ENCODE peak calls at places on chromosomes 4 and X, in ten cellular contexts. P is A673; S is WERI-Rb-1; J is EH; B is nucleus accumbens; Y is fibroblast of the aortic adventitia; L is astrocyte of the spinal cord; I is fibroblast of lung; U is stimulated activated naive CD8-positive, alpha-beta T cell treated with anti-CD3 and anti-CD28 coated beads, Interleukin-15, Interleukin-2, amounts not matched to agents 100 U/mL and 50 U/mL, for 24 hours; X is kidney epithelial cell. E is an unnamed sample.

GRCh38 chrX:16148896-16149295 is 18.4 kb upstream of the MAGEB17 start:
- DNase-seq in P (no peak), S (no peak), J (no peak), B (no peak), Y (no peak), L (no peak), I (no peak), U (no peak), X (peak), E (no peak)

GRCh38 chr4:147830987-147831386 is 99.1 kb downstream of the ARHGAP10 start:
- DNase-seq in P (no peak), S (peak), J (peak), B (no peak), Y (peak), L (peak), I (peak), U (no peak), X (peak), E (no peak)

GRCh38 chr4:40264995-40265909 is 68.4 kb downstream of the RHOH start:
- DNase-seq in P (peak), S (no peak), J (no peak), B (no peak), Y (peak), L (peak), I (peak), U (peak), X (no peak), E (no peak)

GRCh38 chr4:122875949-122876348 is 46.4 kb downstream of the NUDT6 start:
- DNase-seq in P (no peak), S (no peak), J (no peak), B (no peak), Y (no peak), L (no peak), I (no peak), U (no peak), X (no peak), E (no peak)

GRCh38 chrX:124829930-124830329 is 483.6 kb downstream of the SH2D1A start:
- DNase-seq in P (no peak), S (no peak), J (no peak), B (no peak), Y (no peak), L (no peak), I (no peak), U (peak), X (no peak), E (no peak)

GRCh38 chrX:8988456-8988855 is 45.5 kb downstream of the FAM9B start:
- DNase-seq in P (no peak), S (peak), J (peak), B (no peak), Y (peak), L (peak), I (peak), U (peak), X (no peak), E (no peak)

GRCh38 chrX:30800901-30801300 is 88.2 kb downstream of the TAB3 start:
- DNase-seq in P (no peak), S (no peak), J (no peak), B (no peak), Y (no peak), L (no peak), I (no peak), U (no peak), X (no peak), E (no peak)

GRCh38 chrX:94178145-94178790 is 504.3 kb downstream of the FAM133A start:
- DNase-seq in P (peak), S (no peak), J (peak), B (no peak), Y (no peak), L (peak), I (no peak), U (no peak), X (peak), E (no peak)

GRCh38 chr4:52037730-52038108 is 380 bp downstream of the SGCB start:
- DNase-seq in P (peak), S (peak), J (peak), B (peak), Y (peak), L (peak), I (peak), U (no peak), X (no peak), E (no peak)

GRCh38 chrX:119696251-119696890 is 3.4 kb upstream of the SEPTIN6 start:
- DNase-seq in P (no peak), S (no peak), J (no peak), B (no peak), Y (no peak), L (no peak), I (no peak), U (no peak), X (no peak), E (no peak)

GRCh38 chr4:53721276-53721675 is 130.0 kb upstream of the LNX1 start:
- DNase-seq in P (no peak), S (no peak), J (peak), B (no peak), Y (no peak), L (no peak), I (no peak), U (no peak), X (no peak), E (no peak)

GRCh38 chr4:84799318-84799717 is 167.2 kb downstream of the WDFY3 start:
- DNase-seq in P (peak), S (no peak), J (no peak), B (no peak), Y (no peak), L (no peak), I (no peak), U (no peak), X (no peak), E (peak)

GRCh38 chr4:16289872-16290554 is 63.7 kb upstream of the TAPT1 start:
- DNase-seq in P (peak), S (no peak), J (peak), B (no peak), Y (peak), L (peak), I (peak), U (no peak), X (no peak), E (peak)

GRCh38 chr4:38131371-38132139 is 171.4 kb downstream of the PTTG2 start:
- DNase-seq in P (no peak), S (peak), J (no peak), B (no peak), Y (peak), L (peak), I (no peak), U (peak), X (no peak), E (no peak)

GRCh38 chrX:44431206-44431605 is 87.7 kb upstream of the EFHC2 start:
- DNase-seq in P (peak), S (no peak), J (no peak), B (no peak), Y (no peak), L (peak), I (peak), U (no peak), X (peak), E (no peak)

GRCh38 chr4:106690487-106690886 is 321.9 kb upstream of the GIMD1 start:
- DNase-seq in P (peak), S (no peak), J (peak), B (no peak), Y (peak), L (peak), I (peak), U (no peak), X (peak), E (no peak)

GRCh38 chr4:71609159-71609558 is 174.7 kb downstream of the GC start:
- DNase-seq in P (no peak), S (no peak), J (peak), B (no peak), Y (no peak), L (no peak), I (no peak), U (no peak), X (no peak), E (no peak)

GRCh38 chr4:159766241-159766640 is 663.4 kb downstream of the RAPGEF2 start:
- DNase-seq in P (peak), S (no peak), J (peak), B (no peak), Y (no peak), L (no peak), I (no peak), U (no peak), X (no peak), E (no peak)

GRCh38 chr4:6534618-6535328 is 40.2 kb upstream of the MAN2B2 start:
- DNase-seq in P (no peak), S (no peak), J (no peak), B (no peak), Y (no peak), L (no peak), I (no peak), U (no peak), X (no peak), E (no peak)

GRCh38 chr4:134529629-134530028 is 328.0 kb upstream of the PABPC4L start:
- DNase-seq in P (no peak), S (no peak), J (no peak), B (no peak), Y (no peak), L (no peak), I (no peak), U (no peak), X (no peak), E (no peak)

GRCh38 chr4:40949701-40950100 is 199.9 kb downstream of the NSUN7 start:
- DNase-seq in P (no peak), S (no peak), J (no peak), B (no peak), Y (no peak), L (no peak), I (peak), U (no peak), X (no peak), E (no peak)

GRCh38 chr4:54082168-54082567 is 17.8 kb upstream of the CHIC2 start:
- DNase-seq in P (peak), S (no peak), J (peak), B (no peak), Y (peak), L (peak), I (peak), U (no peak), X (peak), E (peak)

GRCh38 chr4:139918994-139919393 is 235.0 kb downstream of the MAML3 start:
- DNase-seq in P (no peak), S (no peak), J (peak), B (no peak), Y (peak), L (no peak), I (no peak), U (no peak), X (no peak), E (no peak)